ENCODE peak calls at places on chromosomes 1 and 21, in six cellular contexts. N, S, T, G, P and W are unnamed samples.

GRCh38 chr1:151362308-151363155 is 10.0 kb downstream of the SELENBP1 start:
- DNase-seq in N (no peak), S (no peak), T (no peak), G (no peak), P (no peak), W (no peak)

GRCh38 chr1:153361129-153362109 is 3.8 kb downstream of the S100A9 start:
- DNase-seq in N (no peak), S (peak), T (no peak), G (no peak), P (no peak), W (no peak)

GRCh38 chr1:155940531-155940992 is 876 bp upstream of the RXFP4 start:
- DNase-seq in N (peak), S (no peak), T (no peak), G (peak), P (peak), W (peak)

GRCh38 chr1:24724345-24725208 is 20.7 kb upstream of the CLIC4 start:
- DNase-seq in N (peak), S (no peak), T (no peak), G (no peak), P (peak), W (no peak)

GRCh38 chr21:27833298-27833697 is 866.4 kb upstream of the ADAMTS5 start:
- DNase-seq in N (no peak), S (no peak), T (no peak), G (no peak), P (no peak), W (no peak)

GRCh38 chr1:27031235-27032118 is 18.8 kb upstream of the TENT5B start:
- DNase-seq in N (peak), S (peak), T (peak), G (peak), P (peak), W (peak)

GRCh38 chr1:2003564-2004131 is at the start of gene CFAP74:
- DNase-seq in N (no peak), S (no peak), T (peak), G (peak), P (no peak), W (no peak)

GRCh38 chr1:175530981-175531380 is 212.4 kb downstream of the TNR start:
- DNase-seq in N (no peak), S (peak), T (no peak), G (no peak), P (no peak), W (no peak)

GRCh38 chr1:216936779-216937178 is 213.6 kb upstream of the ESRRG start:
- DNase-seq in N (no peak), S (no peak), T (no peak), G (no peak), P (no peak), W (no peak)

GRCh38 chr1:64915381-64916274 is 50.7 kb downstream of the JAK1 start:
- DNase-seq in N (peak), S (peak), T (no peak), G (peak), P (peak), W (peak)

GRCh38 chr1:30232288-30232899 is 491.0 kb downstream of the MATN1 start:
- DNase-seq in N (peak), S (no peak), T (no peak), G (no peak), P (peak), W (peak)

GRCh38 chr1:2523191-2523890 is 3.1 kb downstream of the PANK4 start:
- DNase-seq in N (peak), S (no peak), T (no peak), G (no peak), P (no peak), W (no peak)

GRCh38 chr1:32639489-32640075 is 10.8 kb downstream of the ZBTB8OS start:
- DNase-seq in N (no peak), S (no peak), T (no peak), G (no peak), P (no peak), W (no peak)
- H3K4me3 ChIP-seq in N (no peak), S (no peak), T (no peak), G (no peak), P (no peak), W (no peak)

GRCh38 chr1:231372501-231372900 is 34.4 kb downstream of the SPRTN start:
- DNase-seq in N (no peak), S (no peak), T (no peak), G (no peak), P (no peak), W (no peak)

GRCh38 chr1:231374394-231374793 is 36.3 kb downstream of the SPRTN start:
- DNase-seq in N (no peak), S (no peak), T (no peak), G (no peak), P (no peak), W (no peak)

GRCh38 chr1:231381729-231382128 is 40.4 kb downstream of the EGLN1 start:
- DNase-seq in N (no peak), S (no peak), T (no peak), G (no peak), P (peak), W (no peak)

GRCh38 chr1:231376101-231376500 is 38.0 kb downstream of the SPRTN start:
- DNase-seq in N (peak), S (no peak), T (no peak), G (no peak), P (no peak), W (no peak)

GRCh38 chr1:231376875-231377549 is 38.9 kb downstream of the SPRTN start:
- DNase-seq in N (peak), S (no peak), T (no peak), G (no peak), P (no peak), W (no peak)
- H3K27ac ChIP-seq in N (no peak), S (no peak), T (no peak), G (peak), P (no peak), W (no peak)

DNA sequence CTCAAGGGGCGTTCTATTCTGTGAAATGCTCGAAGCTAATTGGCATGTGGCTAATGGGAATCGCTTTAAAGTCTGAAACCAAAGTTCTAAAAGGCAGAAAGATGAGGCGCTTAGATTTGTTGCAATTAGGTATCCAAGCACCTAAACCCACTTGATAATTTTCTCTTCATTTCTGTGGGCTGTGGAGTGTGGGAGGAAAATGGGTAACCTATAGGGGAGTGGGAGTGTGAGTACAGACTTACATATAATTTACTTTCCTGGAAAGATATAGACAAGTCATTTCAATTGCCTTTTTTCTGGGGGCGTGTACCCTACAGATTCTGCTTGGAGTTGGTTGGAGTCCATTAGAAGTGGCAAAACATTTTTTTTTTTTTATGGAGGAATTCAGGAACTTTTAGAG is 254.3 kb downstream of the CAMTA1 start:
- DNase-seq in N (no peak), S (no peak), T (no peak), G (no peak), P (no peak), W (no peak)
- H3K4me3 ChIP-seq in N (no peak), S (no peak), T (no peak), G (no peak), P (no peak), W (no peak)

GRCh38 chr1:243394610-243395490 is 139.0 kb downstream of the SDCCAG8 start:
- DNase-seq in N (no peak), S (no peak), T (no peak), G (no peak), P (no peak), W (peak)

GRCh38 chr1:243396424-243396823 is 140.6 kb downstream of the SDCCAG8 start:
- DNase-seq in N (no peak), S (no peak), T (no peak), G (no peak), P (no peak), W (no peak)

GRCh38 chr1:243397613-243398321 is 141.9 kb downstream of the SDCCAG8 start:
- DNase-seq in N (no peak), S (no peak), T (no peak), G (no peak), P (no peak), W (no peak)

GRCh38 chr1:243399561-243400155 is 143.8 kb downstream of the SDCCAG8 start:
- DNase-seq in N (no peak), S (no peak), T (no peak), G (no peak), P (no peak), W (no peak)

DNA sequence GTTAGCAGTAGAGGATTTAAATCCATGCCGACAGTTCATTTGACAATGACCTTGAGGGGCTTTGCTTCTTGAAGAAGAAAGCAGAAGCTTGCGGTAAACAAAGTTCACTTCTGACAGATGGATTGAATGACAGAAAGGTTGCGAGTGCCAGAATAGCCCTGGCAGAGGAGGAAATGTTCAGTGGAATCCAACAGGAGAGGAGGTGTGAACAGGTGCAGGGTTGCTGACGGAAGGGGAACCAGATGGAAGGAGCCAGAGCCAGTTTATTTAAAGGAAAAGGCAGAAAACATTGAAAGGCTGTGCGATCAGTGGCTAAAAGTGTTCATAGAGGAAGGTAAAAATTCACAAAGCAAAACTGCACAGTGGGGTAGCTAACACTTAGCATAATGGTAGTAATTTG is 141.0 kb downstream of the SDCCAG8 start:
- DNase-seq in N (no peak), S (peak), T (no peak), G (no peak), P (no peak), W (no peak)
- H3K27ac ChIP-seq in N (no peak), S (peak), T (no peak), G (peak), P (no peak), W (no peak)

DNA sequence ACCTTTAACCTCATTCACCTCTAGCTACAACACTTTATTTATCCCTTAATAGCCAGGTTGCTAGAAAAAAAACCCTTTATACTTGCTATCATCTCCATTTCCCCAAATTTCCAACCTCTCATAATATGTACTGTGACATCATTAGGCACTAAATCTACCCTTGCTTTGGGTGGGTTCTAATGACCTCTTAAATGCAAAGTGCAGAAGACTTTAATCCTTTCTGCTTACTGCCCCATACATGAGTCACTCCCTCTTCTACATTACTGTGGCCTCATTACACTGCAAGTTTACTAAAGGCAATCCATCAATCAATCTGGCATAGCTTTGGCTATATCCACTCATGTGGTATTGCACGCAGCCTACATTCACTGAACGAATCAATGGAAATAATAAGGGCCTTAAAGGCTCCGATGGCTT is 353.3 kb downstream of the SMYD3 start:
- DNase-seq in N (peak), S (no peak), T (no peak), G (no peak), P (no peak), W (no peak)
- H3K4me3 ChIP-seq in N (no peak), S (no peak), T (no peak), G (no peak), P (no peak), W (no peak)

DNA sequence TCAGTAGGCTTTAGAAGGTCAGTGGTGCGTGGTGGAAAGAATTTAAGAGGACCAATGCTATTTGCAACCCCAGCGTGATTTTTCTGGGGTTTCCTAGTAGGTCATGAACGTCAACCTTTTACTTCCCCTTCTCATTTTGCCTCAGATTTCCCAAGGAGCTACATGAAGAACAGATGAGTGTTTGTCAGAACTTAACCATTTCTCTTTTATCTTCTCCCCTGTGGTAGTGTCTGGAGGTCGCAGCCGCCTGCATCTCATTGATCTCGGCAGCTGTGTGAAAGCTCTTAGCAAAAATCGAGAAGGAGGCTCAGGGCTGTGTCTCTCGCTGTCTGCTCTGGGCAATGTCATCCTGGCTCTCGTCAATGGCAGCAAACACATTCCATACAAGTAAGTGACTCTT is 491.1 kb downstream of the KIF26B start:
- DNase-seq in N (no peak), S (no peak), T (no peak), G (no peak), P (no peak), W (no peak)
- H3K27ac ChIP-seq in N (no peak), S (no peak), T (no peak), G (no peak), P (no peak), W (no peak)